ENCODE peak calls at places on chromosomes 13 and 19, in four cellular contexts. One of them, this sample, is unnamed.
A peak's percentile ranks its signal among the peaks of the same experiment; 100 is the strongest.

GRCh38 chr19:37867831-37868230 is 38.6 kb downstream of the WDR87 start:
- DNase-seq in lung: no peak
- DNase-seq in heart left ventricle: no peak
- DNase-seq in psoas muscle: no peak
- DNase-seq in this sample: no peak

GRCh38 chr19:2549701-2550191 is 73.8 kb downstream of the GADD45B start:
- DNase-seq in psoas muscle: peak; percentile 88
- DNase-seq in heart left ventricle: peak; percentile 85
- DNase-seq in lung: peak; percentile 71
- DNase-seq in this sample: peak; percentile 80

GRCh38 chr13:28531195-28531955 is 36.4 kb upstream of the FLT1 start:
- DNase-seq in psoas muscle: peak; percentile 68
- DNase-seq in heart left ventricle: peak; percentile 82
- DNase-seq in lung: no peak
- DNase-seq in this sample: peak; percentile 61

GRCh38 chr19:7540761-7541480 is 5.4 kb downstream of the PNPLA6 start:
- DNase-seq in lung: no peak
- DNase-seq in heart left ventricle: no peak
- DNase-seq in psoas muscle: no peak
- DNase-seq in this sample: no peak

GRCh38 chr19:51600940-51601575 is 29.1 kb downstream of the SIGLEC5 start:
- DNase-seq in heart left ventricle: no peak
- DNase-seq in psoas muscle: no peak
- DNase-seq in lung: no peak
- DNase-seq in this sample: no peak

GRCh38 chr19:47707135-47707925 is 5.9 kb upstream of the EHD2 start:
- DNase-seq in heart left ventricle: peak; percentile 70
- DNase-seq in psoas muscle: peak; percentile 84
- DNase-seq in lung: peak; percentile 79
- DNase-seq in this sample: peak; percentile 66

GRCh38 chr13:39600766-39601165 is 2.2 kb downstream of the LHFPL6 start:
- DNase-seq in lung: no peak
- DNase-seq in psoas muscle: no peak
- DNase-seq in heart left ventricle: peak; percentile 71
- DNase-seq in this sample: peak; percentile 60

GRCh38 chr13:97423300-97424045 is 10.5 kb upstream of the RAP2A start:
- DNase-seq in heart left ventricle: no peak
- DNase-seq in psoas muscle: no peak
- DNase-seq in lung: no peak
- DNase-seq in this sample: no peak

GRCh38 chr19:982567-983170 is 1.5 kb upstream of the WDR18 start:
- DNase-seq in psoas muscle: peak; percentile 87
- DNase-seq in lung: peak; percentile 59
- DNase-seq in heart left ventricle: peak; percentile 71
- DNase-seq in this sample: peak; percentile 74

GRCh38 chr19:7792286-7792685 is 29.2 kb downstream of the CLEC4M start:
- DNase-seq in heart left ventricle: no peak
- DNase-seq in psoas muscle: no peak
- DNase-seq in lung: no peak
- DNase-seq in this sample: no peak

GRCh38 chr13:30026909-30027308 is 176.5 kb upstream of the UBL3 start:
- DNase-seq in heart left ventricle: no peak
- DNase-seq in psoas muscle: no peak
- DNase-seq in lung: no peak
- DNase-seq in this sample: no peak

GRCh38 chr19:17097593-17098126 is 22.1 kb downstream of the MYO9B start:
- DNase-seq in lung: no peak
- DNase-seq in heart left ventricle: no peak
- DNase-seq in psoas muscle: no peak
- DNase-seq in this sample: no peak

GRCh38 chr13:79782541-79783216 is 301.7 kb downstream of the NDFIP2 start:
- DNase-seq in psoas muscle: no peak
- DNase-seq in lung: peak; percentile 68
- DNase-seq in heart left ventricle: peak; percentile 82
- DNase-seq in this sample: peak; percentile 68

GRCh38 chr19:18058208-18059009 is 28.3 kb downstream of the IL12RB1 start:
- DNase-seq in heart left ventricle: peak; percentile 77
- DNase-seq in lung: peak; percentile 82
- DNase-seq in psoas muscle: peak; percentile 90
- DNase-seq in this sample: peak; percentile 82

GRCh38 chr13:52848455-52849190 is at the start of gene PCDH8:
- DNase-seq in heart left ventricle: no peak
- DNase-seq in lung: no peak
- DNase-seq in psoas muscle: no peak
- DNase-seq in this sample: no peak

GRCh38 chr13:103883698-103884097 is 817.5 kb upstream of the SLC10A2 start:
- DNase-seq in heart left ventricle: no peak
- DNase-seq in lung: no peak
- DNase-seq in psoas muscle: no peak
- DNase-seq in this sample: no peak

GRCh38 chr13:51808811-51809210 is 4.8 kb upstream of the DHRS12 start:
- DNase-seq in psoas muscle: no peak
- DNase-seq in heart left ventricle: no peak
- DNase-seq in lung: no peak
- DNase-seq in this sample: no peak

GRCh38 chr19:35557539-35558399 is 5.7 kb downstream of the ATP4A start:
- DNase-seq in heart left ventricle: peak; percentile 70
- DNase-seq in psoas muscle: peak; percentile 80
- DNase-seq in lung: peak; percentile 71
- DNase-seq in this sample: peak; percentile 51

GRCh38 chr13:102132896-102133295 is 269.0 kb downstream of the FGF14 start:
- DNase-seq in heart left ventricle: no peak
- DNase-seq in lung: no peak
- DNase-seq in psoas muscle: no peak
- DNase-seq in this sample: no peak

GRCh38 chr13:53017433-53017970 is 11.1 kb upstream of the OLFM4 start:
- DNase-seq in lung: no peak
- DNase-seq in psoas muscle: peak; percentile 36
- DNase-seq in heart left ventricle: no peak
- DNase-seq in this sample: no peak

GRCh38 chr19:30387311-30388115 is 15.3 kb downstream of the ZNF536 start:
- DNase-seq in psoas muscle: no peak
- DNase-seq in lung: no peak
- DNase-seq in heart left ventricle: peak; percentile 40
- DNase-seq in this sample: peak; percentile 32

GRCh38 chr13:73385848-73386247 is 327.0 kb downstream of the KLF5 start:
- DNase-seq in heart left ventricle: no peak
- DNase-seq in lung: no peak
- DNase-seq in psoas muscle: no peak
- DNase-seq in this sample: no peak

GRCh38 chr13:111325941-111326620 is 5.6 kb downstream of the TEX29 start:
- DNase-seq in lung: no peak
- DNase-seq in psoas muscle: no peak
- DNase-seq in heart left ventricle: no peak
- DNase-seq in this sample: no peak

GRCh38 chr13:30037306-30037705 is 186.9 kb upstream of the UBL3 start:
- DNase-seq in heart left ventricle: no peak
- DNase-seq in psoas muscle: no peak
- DNase-seq in lung: no peak
- DNase-seq in this sample: no peak

GRCh38 chr19:2424686-2425621 is 2.4 kb downstream of the TIMM13 start:
- DNase-seq in psoas muscle: peak; percentile 79
- DNase-seq in heart left ventricle: peak; percentile 64
- DNase-seq in lung: no peak
- DNase-seq in this sample: peak; percentile 43

GRCh38 chr19:55118401-55118991 is 1.1 kb upstream of the PPP1R12C start:
- DNase-seq in psoas muscle: peak; percentile 74
- DNase-seq in heart left ventricle: peak; percentile 84
- DNase-seq in lung: peak; percentile 69
- DNase-seq in this sample: peak; percentile 65

GRCh38 chr13:100668408-100668807 is 6.2 kb downstream of the TMTC4 start:
- DNase-seq in lung: no peak
- DNase-seq in heart left ventricle: no peak
- DNase-seq in psoas muscle: no peak
- DNase-seq in this sample: no peak

GRCh38 chr13:98658131-98658530 is 81.2 kb upstream of the STK24 start:
- DNase-seq in psoas muscle: no peak
- DNase-seq in lung: no peak
- DNase-seq in heart left ventricle: peak; percentile 45
- DNase-seq in this sample: no peak

GRCh38 chr13:49113526-49114286 is 106.4 kb upstream of the MLNR start:
- DNase-seq in psoas muscle: no peak
- DNase-seq in lung: no peak
- DNase-seq in heart left ventricle: no peak
- DNase-seq in this sample: no peak

GRCh38 chr13:79837741-79838450 is 356.9 kb downstream of the NDFIP2 start:
- DNase-seq in lung: no peak
- DNase-seq in psoas muscle: no peak
- DNase-seq in heart left ventricle: no peak
- DNase-seq in this sample: no peak

GRCh38 chr19:1424182-1424955 is 13.8 kb upstream of the RPS15 start:
- DNase-seq in lung: no peak
- DNase-seq in psoas muscle: no peak
- DNase-seq in heart left ventricle: no peak
- DNase-seq in this sample: no peak

GRCh38 chr19:31054430-31054829 is 294.8 kb downstream of the TSHZ3 start:
- DNase-seq in psoas muscle: no peak
- DNase-seq in lung: no peak
- DNase-seq in heart left ventricle: peak; percentile 38
- DNase-seq in this sample: peak; percentile 28

GRCh38 chr13:79647518-79647917 is 166.6 kb downstream of the NDFIP2 start:
- DNase-seq in lung: no peak
- DNase-seq in psoas muscle: no peak
- DNase-seq in heart left ventricle: no peak
- DNase-seq in this sample: no peak

GRCh38 chr19:21221653-21222052 is 79.8 kb downstream of the ZNF431 start:
- DNase-seq in heart left ventricle: no peak
- DNase-seq in lung: no peak
- DNase-seq in psoas muscle: no peak
- DNase-seq in this sample: no peak

GRCh38 chr19:2543463-2544442 is 67.8 kb downstream of the GADD45B start:
- DNase-seq in lung: peak; percentile 91
- DNase-seq in heart left ventricle: peak; percentile 98
- DNase-seq in psoas muscle: peak; percentile 97
- DNase-seq in this sample: peak; percentile 94

GRCh38 chr19:53388168-53388567 is 6.8 kb upstream of the ZNF765 start:
- DNase-seq in psoas muscle: no peak
- DNase-seq in lung: no peak
- DNase-seq in heart left ventricle: no peak
- DNase-seq in this sample: no peak

GRCh38 chr19:41619018-41619571 is 7.8 kb downstream of the CEACAM4 start:
- DNase-seq in lung: no peak
- DNase-seq in heart left ventricle: no peak
- DNase-seq in psoas muscle: no peak
- DNase-seq in this sample: no peak

GRCh38 chr19:41621654-41622053 is 5.2 kb downstream of the CEACAM4 start:
- DNase-seq in heart left ventricle: no peak
- DNase-seq in lung: no peak
- DNase-seq in psoas muscle: no peak
- DNase-seq in this sample: no peak

GRCh38 chr19:41617941-41618730 is 8.7 kb downstream of the CEACAM4 start:
- DNase-seq in lung: no peak
- DNase-seq in heart left ventricle: no peak
- DNase-seq in psoas muscle: no peak
- DNase-seq in this sample: no peak

GRCh38 chr19:41616785-41617621 is 9.9 kb downstream of the CEACAM4 start:
- DNase-seq in psoas muscle: no peak
- DNase-seq in lung: peak; percentile 28
- DNase-seq in heart left ventricle: no peak
- DNase-seq in this sample: no peak

GRCh38 chr19:41620171-41620570 is 6.7 kb downstream of the CEACAM4 start:
- DNase-seq in psoas muscle: no peak
- DNase-seq in lung: no peak
- DNase-seq in heart left ventricle: no peak
- DNase-seq in this sample: no peak
- H3K4me1 ChIP-seq in psoas muscle: no peaks in the 10 kb centered on the region
- H3K4me1 ChIP-seq in lung: no peaks in the 10 kb centered on the region
- H3K4me1 ChIP-seq in heart left ventricle: no peaks in the 10 kb centered on the region
- H3K4me1 ChIP-seq in this sample: no peaks in the 10 kb centered on the region

GRCh38 chr13:27203186-27203585 is 31.6 kb upstream of the USP12 start:
- DNase-seq in heart left ventricle: no peak
- DNase-seq in lung: no peak
- DNase-seq in psoas muscle: no peak
- DNase-seq in this sample: no peak

GRCh38 chr13:27199691-27200090 is 28.1 kb upstream of the USP12 start:
- DNase-seq in lung: no peak
- DNase-seq in psoas muscle: no peak
- DNase-seq in heart left ventricle: no peak
- DNase-seq in this sample: no peak

GRCh38 chr13:27200413-27201066 is 28.9 kb upstream of the USP12 start:
- DNase-seq in lung: no peak
- DNase-seq in heart left ventricle: no peak
- DNase-seq in psoas muscle: no peak
- DNase-seq in this sample: no peak

GRCh38 chr13:27201661-27202060 is 30.1 kb upstream of the USP12 start:
- DNase-seq in lung: no peak
- DNase-seq in psoas muscle: no peak
- DNase-seq in heart left ventricle: no peak
- DNase-seq in this sample: no peak

GRCh38 chr13:27203854-27204253 is 32.2 kb upstream of the USP12 start:
- DNase-seq in psoas muscle: no peak
- DNase-seq in heart left ventricle: no peak
- DNase-seq in lung: no peak
- DNase-seq in this sample: no peak
- TF ChIP-seq CTCF in psoas muscle: no peak
- TF ChIP-seq CTCF in heart left ventricle: peak; percentile 33
- TF ChIP-seq CTCF in lung: peak; percentile 7
- TF ChIP-seq CTCF in this sample: peak; percentile 47

GRCh38 chr13:71789952-71790351 is 77.1 kb downstream of the DACH1 start:
- DNase-seq in heart left ventricle: no peak
- DNase-seq in lung: no peak
- DNase-seq in psoas muscle: no peak
- DNase-seq in this sample: no peak
- H3K27ac ChIP-seq in heart left ventricle: no peak overlapping the region
- H3K27ac ChIP-seq in lung: no peak overlapping the region
- H3K27ac ChIP-seq in psoas muscle: no peak overlapping the region
- H3K27ac ChIP-seq in this sample: peak overlapping the region; percentile 16

GRCh38 chr13:114110091-114110829 is 22.2 kb downstream of the RASA3 start:
- DNase-seq in heart left ventricle: peak; percentile 48
- DNase-seq in psoas muscle: peak; percentile 73
- DNase-seq in lung: no peak
- DNase-seq in this sample: no peak

GRCh38 chr13:114107686-114108081 is 24.7 kb downstream of the RASA3 start:
- DNase-seq in heart left ventricle: peak; percentile 67
- DNase-seq in psoas muscle: peak; percentile 87
- DNase-seq in lung: no peak
- DNase-seq in this sample: peak; percentile 60

GRCh38 chr13:114109646-114110045 is 22.8 kb downstream of the RASA3 start:
- DNase-seq in heart left ventricle: peak; percentile 34
- DNase-seq in psoas muscle: peak; percentile 81
- DNase-seq in lung: no peak
- DNase-seq in this sample: no peak

GRCh38 chr13:114108141-114108761 is 24.2 kb downstream of the RASA3 start:
- DNase-seq in heart left ventricle: peak; percentile 19
- DNase-seq in psoas muscle: peak; percentile 46
- DNase-seq in lung: no peak
- DNase-seq in this sample: no peak

DNA sequence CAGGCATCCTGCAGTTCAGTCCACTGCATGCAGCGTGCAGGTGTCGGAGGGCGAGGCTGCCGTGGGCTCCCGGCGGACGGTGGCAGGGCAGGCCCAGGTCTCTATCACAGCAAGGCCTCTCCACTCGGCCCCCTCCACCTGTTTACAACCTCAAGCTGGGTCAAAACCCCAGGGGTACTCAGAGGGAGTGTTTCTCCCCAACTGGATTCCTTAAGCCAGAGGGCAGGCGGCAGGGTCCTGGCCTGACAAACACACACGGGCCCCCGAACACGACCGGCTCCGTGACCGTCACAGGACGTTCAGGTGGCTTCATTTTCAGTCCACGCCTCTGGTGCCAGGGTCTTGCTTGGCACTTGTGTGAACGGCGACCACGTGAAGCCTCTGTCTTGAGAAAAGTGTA is 23.5 kb downstream of the RASA3 start:
- DNase-seq in psoas muscle: peak; percentile 44
- DNase-seq in heart left ventricle: peak; percentile 19
- DNase-seq in lung: no peak
- DNase-seq in this sample: no peak
- H3K4me1 ChIP-seq in psoas muscle: peaks cover 71% of the 10 kb centered on the region
- H3K4me1 ChIP-seq in heart left ventricle: peaks cover 24% of the 10 kb centered on the region
- H3K4me1 ChIP-seq in lung: no peaks in the 10 kb centered on the region
- H3K4me1 ChIP-seq in this sample: peaks cover 36% of the 10 kb centered on the region

This sample was measured in left ventricle myocardium inferior.